ENCODE peak calls at places on chromosomes 13 and 19, in seven cellular contexts. F is endothelial cell of umbilical vein, W is A673, O is GM23338, B is HCT116, E is astrocyte, K is K562. R is an unnamed sample.

GRCh38 chr19:6590458-6591319 is at the start of gene CD70:
- DNase-seq in F (no peak), W (peak), O (peak), B (no peak), E (no peak), K (peak), R (peak)

GRCh38 chr13:40386586-40386985 is 279.9 kb downstream of the FOXO1 start:
- DNase-seq in F (no peak), W (no peak), O (no peak), B (no peak), E (no peak), K (no peak), R (no peak)

GRCh38 chr19:35266149-35266903 is 2.4 kb upstream of the USF2 start:
- DNase-seq in F (no peak), W (no peak), O (no peak), B (no peak), E (no peak), K (no peak), R (no peak)

GRCh38 chr13:34161829-34162544 is 344.0 kb downstream of the RFC3 start:
- DNase-seq in F (peak), W (peak), O (no peak), B (no peak), E (peak), K (no peak), R (no peak)

GRCh38 chr13:88840085-88840484 is 1168.9 kb downstream of the SLITRK5 start:
- DNase-seq in F (no peak), W (no peak), O (no peak), B (no peak), E (no peak), K (no peak), R (no peak)

GRCh38 chr13:29679357-29680050 is 84.0 kb upstream of the SLC7A1 start:
- DNase-seq in F (peak), W (no peak), O (no peak), B (no peak), E (peak), K (no peak), R (no peak)

GRCh38 chr13:78759704-78760103 is 100.7 kb upstream of the OBI1 start:
- DNase-seq in F (no peak), W (no peak), O (peak), B (no peak), E (no peak), K (no peak), R (no peak)

GRCh38 chr13:32187651-32188050 is 127.5 kb downstream of the ZAR1L start:
- DNase-seq in F (no peak), W (no peak), O (no peak), B (no peak), E (no peak), K (no peak), R (no peak)

GRCh38 chr19:18286973-18287635 is 5.7 kb upstream of the JUND start:
- DNase-seq in F (no peak), W (no peak), O (peak), B (no peak), E (no peak), K (no peak), R (no peak)

GRCh38 chr19:16627194-16627927 is 643 bp downstream of the MED26 start:
- DNase-seq in F (peak), W (peak), O (no peak), B (no peak), E (no peak), K (no peak), R (no peak)
- TF ChIP-seq EZH2 in F (no peak), W (no peak), O (no peak), B (no peak), E (no peak), K (no peak), R (no peak)

DNA sequence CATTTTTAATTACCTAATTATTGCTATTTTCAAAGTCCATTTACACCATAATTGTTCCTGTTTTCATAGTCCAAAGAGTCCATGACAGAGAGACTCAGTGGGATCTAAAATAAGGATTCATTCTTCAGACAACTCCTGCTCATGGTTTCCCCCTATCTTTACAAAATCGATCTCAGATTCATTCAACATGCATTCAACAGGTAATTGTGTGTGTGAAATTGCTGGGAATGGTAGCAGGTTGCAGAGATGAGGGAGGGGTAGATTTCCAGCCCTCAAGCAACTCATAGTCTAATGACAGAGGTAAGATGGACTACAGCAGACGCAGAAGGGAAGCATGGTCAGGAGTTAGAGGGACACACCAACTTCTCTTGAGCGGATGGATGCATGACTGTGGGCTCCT is 138.1 kb downstream of the TSHZ3 start:
- DNase-seq in F (no peak), W (no peak), O (no peak), B (no peak), E (no peak), K (no peak), R (no peak)
- TF ChIP-seq EZH2 in F (no peak), W (no peak), O (no peak), B (no peak), E (no peak), K (no peak), R (no peak)

GRCh38 chr19:2719910-2720776 is 1.0 kb downstream of the DIRAS1 start:
- DNase-seq in F (no peak), W (peak), O (peak), B (no peak), E (peak), K (no peak), R (no peak)

GRCh38 chr19:2723345-2723715 is 2.2 kb upstream of the DIRAS1 start:
- DNase-seq in F (no peak), W (no peak), O (no peak), B (no peak), E (no peak), K (no peak), R (no peak)

GRCh38 chr19:2722541-2723344 is 1.6 kb upstream of the DIRAS1 start:
- DNase-seq in F (no peak), W (no peak), O (peak), B (no peak), E (peak), K (peak), R (no peak)

GRCh38 chr19:2720777-2721569 is at the start of gene DIRAS1:
- DNase-seq in F (no peak), W (no peak), O (peak), B (no peak), E (no peak), K (peak), R (no peak)

DNA sequence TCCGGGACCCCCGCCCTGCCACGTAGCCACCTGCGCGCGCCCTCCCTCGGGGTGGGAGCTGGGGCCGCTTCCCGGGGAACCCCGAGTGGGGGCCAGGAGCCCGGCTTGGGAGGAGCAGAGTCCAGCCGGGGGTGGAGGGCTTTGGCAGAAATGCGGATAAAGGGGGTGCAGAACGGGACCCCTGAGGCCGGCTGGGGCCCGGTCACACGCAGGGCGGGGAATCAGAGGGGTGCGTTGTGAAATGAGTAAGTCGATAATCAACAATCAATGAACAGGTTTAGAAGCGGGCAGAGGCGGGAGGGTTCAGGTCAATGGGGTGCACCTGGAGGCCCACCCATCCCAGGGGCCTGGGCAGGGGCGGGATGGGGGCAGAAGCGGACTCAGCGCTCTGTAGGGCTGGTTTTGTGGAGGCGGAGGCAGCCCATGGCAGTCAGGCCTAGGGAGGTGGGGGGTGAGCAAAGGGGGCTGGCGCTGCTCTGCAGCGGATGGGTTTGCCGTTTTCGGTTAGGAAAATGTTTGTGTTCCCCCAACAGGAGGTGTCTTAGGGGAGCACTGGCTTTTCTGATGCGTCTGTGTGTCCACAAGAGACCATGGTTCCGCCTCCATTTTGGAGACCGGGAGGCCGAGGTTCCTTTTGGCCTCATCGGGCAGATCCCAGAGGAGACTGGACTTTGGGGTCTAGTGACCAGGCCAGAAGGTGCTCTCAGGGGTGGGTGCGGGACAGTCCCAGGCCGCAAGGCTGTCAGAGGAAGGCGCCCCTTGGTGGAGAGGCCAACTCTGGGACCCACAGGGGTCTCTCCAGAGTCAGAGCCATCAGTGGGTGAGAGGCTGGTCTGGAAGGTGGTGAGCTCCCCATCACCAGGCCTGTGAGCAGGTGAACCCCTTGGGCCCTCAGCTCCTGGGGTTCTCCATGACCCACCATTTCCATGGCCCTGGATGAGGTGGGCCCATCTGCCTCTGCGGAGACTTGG is 683 bp upstream of the DIRAS1 start:
- DNase-seq in F (no peak), W (no peak), O (peak), B (no peak), E (no peak), K (no peak), R (no peak)
- TF ChIP-seq EZH2 in F (peak), W (no peak), O (no peak), B (no peak), E (no peak), K (no peak), R (no peak)

DNA sequence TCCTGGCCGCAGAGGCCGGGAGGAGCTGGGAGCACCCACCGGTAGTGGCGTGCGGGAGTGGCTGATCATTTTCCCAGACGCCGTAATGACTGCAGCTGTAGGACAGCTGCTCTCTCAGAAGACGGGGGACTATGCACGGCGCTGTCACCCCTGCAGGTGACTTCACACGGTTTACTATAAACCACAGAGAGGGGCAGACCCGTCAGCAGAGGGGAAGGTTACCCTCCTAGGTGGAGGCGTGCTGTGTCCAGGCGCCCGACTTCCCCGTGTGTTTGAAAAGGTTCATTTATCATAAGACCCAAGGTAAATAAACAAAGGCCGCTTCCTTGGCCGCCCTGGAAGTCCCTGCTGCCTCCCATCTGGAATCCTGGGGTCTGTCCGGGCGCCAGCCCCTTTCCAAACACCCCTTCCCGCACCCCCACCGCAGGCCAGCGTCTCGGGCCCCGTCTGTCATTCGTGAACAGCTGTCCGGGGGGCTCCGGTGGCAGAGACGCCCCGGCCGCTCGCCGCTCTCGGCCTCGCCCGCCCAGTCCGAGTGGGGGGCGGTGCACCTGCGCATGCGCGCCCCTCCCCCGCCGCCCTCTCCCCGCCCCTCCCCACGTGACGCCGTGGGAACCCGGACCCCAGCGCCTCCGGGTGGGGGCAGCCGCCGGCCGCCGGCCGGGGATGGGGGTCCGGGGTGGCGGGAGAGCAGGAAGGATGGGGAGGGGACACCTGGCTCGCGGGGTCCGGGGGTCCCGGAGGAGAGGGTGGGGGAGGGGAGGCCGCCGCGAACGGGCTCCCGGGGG is 915 bp downstream of the SHC2 start:
- DNase-seq in F (peak), W (peak), O (peak), B (no peak), E (peak), K (peak), R (no peak)
- TF ChIP-seq EZH2 in F (peak), W (no peak), O (peak), B (no peak), E (peak), K (no peak), R (no peak)

GRCh38 chr19:1468274-1469199 is 10.5 kb downstream of the C19orf25 start:
- DNase-seq in F (no peak), W (peak), O (no peak), B (no peak), E (no peak), K (no peak), R (no peak)
- TF ChIP-seq EZH2 in F (peak), W (peak), O (peak), B (no peak), E (peak), K (no peak), R (no peak)

DNA sequence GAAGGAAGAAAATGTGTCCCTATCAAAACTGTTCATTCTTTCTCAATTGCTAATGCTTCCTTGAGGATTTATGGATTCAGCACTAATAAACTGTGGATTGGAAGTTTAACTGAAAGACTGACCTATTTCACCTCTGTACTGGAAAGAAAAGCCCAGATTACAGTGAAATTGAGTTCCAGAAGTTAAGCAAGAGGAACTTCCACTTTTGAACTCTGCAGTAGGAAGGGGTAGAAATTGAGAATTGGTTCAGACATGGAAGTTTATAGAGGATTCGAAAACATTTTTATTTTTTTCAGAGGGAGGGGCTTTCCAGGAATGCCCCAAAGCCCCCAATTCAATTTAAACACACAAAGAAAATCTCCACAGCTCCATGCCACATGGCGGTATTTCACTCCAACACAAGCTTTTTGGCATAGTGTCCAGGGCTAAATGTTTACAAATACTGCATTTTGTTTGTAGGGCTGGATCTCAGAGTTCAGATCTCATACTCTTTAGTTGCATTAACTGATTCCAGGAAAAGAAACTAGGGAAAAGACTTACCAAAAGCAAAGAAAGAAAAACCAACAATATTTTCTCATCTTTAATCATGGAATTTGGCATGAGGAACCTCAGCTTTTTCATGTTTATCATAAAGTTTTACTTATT is 61.3 kb upstream of the ARGLU1 start:
- DNase-seq in F (no peak), W (no peak), O (no peak), B (no peak), E (no peak), K (no peak), R (no peak)
- TF ChIP-seq EZH2 in F (no peak), W (no peak), O (no peak), B (no peak), E (no peak), K (no peak), R (no peak)

DNA sequence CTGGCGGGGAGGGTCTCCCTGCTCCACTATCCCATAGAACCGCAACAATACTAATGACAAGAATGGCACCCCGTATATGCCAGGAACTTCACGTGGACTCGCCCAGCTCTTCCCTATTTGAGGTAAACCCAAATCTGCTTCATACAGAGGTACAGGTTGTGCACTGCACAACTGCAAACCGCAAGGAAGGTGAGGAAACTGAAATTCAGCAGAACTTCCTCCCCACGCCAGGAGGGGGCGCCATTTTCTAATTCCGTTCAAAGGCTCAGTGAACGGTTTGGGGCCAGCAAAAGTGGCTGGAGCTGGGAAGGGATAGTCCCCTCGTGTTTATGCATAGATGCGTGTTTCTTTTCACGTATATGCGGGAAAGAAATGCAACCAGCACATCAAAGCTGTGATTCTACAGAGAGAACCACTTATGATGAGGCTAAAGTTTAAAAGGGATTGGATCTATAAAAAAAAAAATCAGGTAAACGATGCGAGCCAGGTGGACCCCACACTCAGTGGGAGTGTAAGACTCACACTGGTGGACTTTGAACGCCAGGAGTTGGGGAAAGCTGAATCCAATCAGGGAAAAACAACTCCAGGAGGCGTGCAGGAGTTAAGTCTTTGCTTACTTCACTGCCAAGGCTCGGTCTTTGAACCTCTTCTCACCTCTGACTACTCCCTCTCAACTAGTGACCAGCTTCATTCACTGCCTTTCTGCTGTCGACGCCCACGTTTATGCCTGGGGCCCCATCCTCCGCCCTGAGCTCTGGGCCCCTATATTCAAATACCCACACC is 20.3 kb downstream of the C19orf81 start:
- DNase-seq in F (peak), W (peak), O (peak), B (no peak), E (no peak), K (peak), R (peak)
- TF ChIP-seq EZH2 in F (no peak), W (no peak), O (peak), B (no peak), E (no peak), K (no peak), R (no peak)

DNA sequence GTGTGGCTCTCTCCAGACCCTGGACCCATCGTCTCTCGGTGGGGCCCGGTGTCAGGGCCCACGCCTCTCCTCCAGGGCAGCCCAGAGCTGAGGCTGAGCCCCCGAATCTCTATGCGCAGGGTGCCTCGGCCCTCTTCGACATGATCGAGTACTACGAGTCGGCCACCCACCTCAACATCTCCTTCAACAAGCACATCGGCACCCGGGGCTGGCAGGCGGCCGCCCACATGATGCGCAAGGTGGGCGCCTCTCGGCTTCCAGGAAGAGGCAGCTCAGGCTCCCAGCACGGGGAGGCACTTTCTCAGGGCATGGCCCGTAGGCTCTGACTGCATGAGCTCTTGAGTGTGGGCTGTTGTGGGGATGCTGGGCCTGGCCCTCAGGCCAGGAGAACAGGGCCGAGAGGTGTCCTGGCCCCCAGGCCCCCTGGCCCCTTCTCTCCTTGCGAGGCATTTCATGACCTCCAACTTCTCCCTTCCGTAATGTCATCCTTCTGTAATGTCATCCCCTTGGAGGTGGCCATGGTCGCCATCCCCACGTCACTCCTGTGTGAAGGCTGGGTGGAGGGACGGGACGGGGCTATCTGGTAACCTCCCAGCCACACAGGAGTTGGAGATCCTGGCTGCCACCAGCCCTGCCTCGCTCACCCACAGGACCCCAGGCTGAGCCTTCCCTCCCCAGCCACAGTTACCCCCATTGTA is 19.4 kb downstream of the NKPD1 start:
- DNase-seq in F (no peak), W (no peak), O (no peak), B (no peak), E (no peak), K (no peak), R (no peak)
- TF ChIP-seq EZH2 in F (no peak), W (no peak), O (no peak), B (no peak), E (no peak), K (no peak), R (no peak)

GRCh38 chr19:50668416-50669318 is 19.4 kb downstream of the C19orf81 start:
- DNase-seq in F (no peak), W (no peak), O (no peak), B (no peak), E (no peak), K (peak), R (no peak)

GRCh38 chr19:50666346-50667176 is 17.3 kb downstream of the C19orf81 start:
- DNase-seq in F (no peak), W (no peak), O (no peak), B (no peak), E (no peak), K (no peak), R (no peak)

GRCh38 chr19:50670102-50670380 is 20.8 kb downstream of the C19orf81 start:
- DNase-seq in F (no peak), W (no peak), O (no peak), B (no peak), E (no peak), K (no peak), R (no peak)

GRCh38 chr19:50667177-50667758 is 18.0 kb downstream of the C19orf81 start:
- DNase-seq in F (no peak), W (no peak), O (peak), B (no peak), E (no peak), K (no peak), R (no peak)

GRCh38 chr19:50667759-50668231 is 18.6 kb downstream of the C19orf81 start:
- DNase-seq in F (no peak), W (no peak), O (peak), B (no peak), E (no peak), K (no peak), R (no peak)
- TF ChIP-seq EZH2 in F (peak), W (peak), O (peak), B (no peak), E (peak), K (no peak), R (no peak)

R was measured in MM.1S.